ENCODE peak calls at places on chromosome 16, in ten cellular contexts. One of them, this sample, is unnamed.

GRCh38 chr16:10078541-10078949 is 103.7 kb downstream of the GRIN2A start:
- DNase-seq in cerebellum: peak; percentile 18
- DNase-seq in astrocyte of the spinal cord: peak; percentile 20
- DNase-seq in stimulated activated CD8-positive, alpha-beta memory T cell treated with anti-CD3 and anti-CD28 coated beads, Interleukin-7, amount 100 ng/mL, for 48 hours: no peak
- DNase-seq in IMR-90: no peak
- DNase-seq in H7: peak; percentile 49
- DNase-seq in EH: no peak
- DNase-seq in GDM1: no peak
- DNase-seq in pancreas: no peak
- DNase-seq in B cell: no peak
- DNase-seq in this sample: no peak

GRCh38 chr16:49528035-49528434 is 154.4 kb downstream of the C16orf78 start:
- DNase-seq in GDM1: no peak
- DNase-seq in IMR-90: no peak
- DNase-seq in B cell: no peak
- DNase-seq in pancreas: no peak
- DNase-seq in H7: no peak
- DNase-seq in stimulated activated CD8-positive, alpha-beta memory T cell treated with anti-CD3 and anti-CD28 coated beads, Interleukin-7, amount 100 ng/mL, for 48 hours: no peak
- DNase-seq in cerebellum: no peak
- DNase-seq in EH: peak; percentile 30
- DNase-seq in astrocyte of the spinal cord: peak; percentile 48
- DNase-seq in this sample: no peak

GRCh38 chr16:84105948-84106740 is 10.6 kb downstream of the MBTPS1 start:
- DNase-seq in GDM1: no peak
- DNase-seq in IMR-90: no peak
- DNase-seq in astrocyte of the spinal cord: no peak
- DNase-seq in EH: peak; percentile 4
- DNase-seq in pancreas: no peak
- DNase-seq in cerebellum: no peak
- DNase-seq in B cell: no peak
- DNase-seq in H7: no peak
- DNase-seq in stimulated activated CD8-positive, alpha-beta memory T cell treated with anti-CD3 and anti-CD28 coated beads, Interleukin-7, amount 100 ng/mL, for 48 hours: no peak
- DNase-seq in this sample: no peak

GRCh38 chr16:3578121-3578520 is 918 bp upstream of the NLRC3 start:
- DNase-seq in IMR-90: no peak
- DNase-seq in astrocyte of the spinal cord: no peak
- DNase-seq in pancreas: no peak
- DNase-seq in EH: no peak
- DNase-seq in GDM1: no peak
- DNase-seq in stimulated activated CD8-positive, alpha-beta memory T cell treated with anti-CD3 and anti-CD28 coated beads, Interleukin-7, amount 100 ng/mL, for 48 hours: no peak
- DNase-seq in cerebellum: no peak
- DNase-seq in H7: peak; percentile 33
- DNase-seq in B cell: peak; percentile 34
- DNase-seq in this sample: no peak

GRCh38 chr16:71426069-71426879 is 15.6 kb downstream of the TLE7 start:
- DNase-seq in astrocyte of the spinal cord: peak; percentile 76
- DNase-seq in B cell: no peak
- DNase-seq in IMR-90: peak; percentile 90
- DNase-seq in cerebellum: no peak
- DNase-seq in GDM1: no peak
- DNase-seq in stimulated activated CD8-positive, alpha-beta memory T cell treated with anti-CD3 and anti-CD28 coated beads, Interleukin-7, amount 100 ng/mL, for 48 hours: no peak
- DNase-seq in EH: peak; percentile 72
- DNase-seq in H7: peak; percentile 93
- DNase-seq in pancreas: no peak
- DNase-seq in this sample: no peak

GRCh38 chr16:71854369-71854948 is 8.7 kb downstream of the ATXN1L start:
- DNase-seq in cerebellum: no peak
- DNase-seq in stimulated activated CD8-positive, alpha-beta memory T cell treated with anti-CD3 and anti-CD28 coated beads, Interleukin-7, amount 100 ng/mL, for 48 hours: no peak
- DNase-seq in EH: peak; percentile 39
- DNase-seq in IMR-90: no peak
- DNase-seq in pancreas: no peak
- DNase-seq in B cell: no peak
- DNase-seq in H7: no peak
- DNase-seq in astrocyte of the spinal cord: no peak
- DNase-seq in GDM1: no peak
- DNase-seq in this sample: no peak

GRCh38 chr16:11278681-11279628 is 2.2 kb downstream of the PRM1 start:
- DNase-seq in H7: no peak
- DNase-seq in IMR-90: no peak
- DNase-seq in GDM1: no peak
- DNase-seq in astrocyte of the spinal cord: no peak
- DNase-seq in cerebellum: no peak
- DNase-seq in stimulated activated CD8-positive, alpha-beta memory T cell treated with anti-CD3 and anti-CD28 coated beads, Interleukin-7, amount 100 ng/mL, for 48 hours: no peak
- DNase-seq in pancreas: no peak
- DNase-seq in B cell: peak; percentile 45
- DNase-seq in EH: no peak
- DNase-seq in this sample: no peak

GRCh38 chr16:71846443-71846842 is 667 bp downstream of the ATXN1L start:
- DNase-seq in H7: peak; percentile 59
- DNase-seq in stimulated activated CD8-positive, alpha-beta memory T cell treated with anti-CD3 and anti-CD28 coated beads, Interleukin-7, amount 100 ng/mL, for 48 hours: no peak
- DNase-seq in cerebellum: no peak
- DNase-seq in GDM1: no peak
- DNase-seq in EH: peak; percentile 30
- DNase-seq in astrocyte of the spinal cord: peak; percentile 2
- DNase-seq in pancreas: no peak
- DNase-seq in IMR-90: no peak
- DNase-seq in B cell: peak; percentile 29
- DNase-seq in this sample: peak; percentile 39

GRCh38 chr16:14434860-14435259 is 195.2 kb downstream of the PARN start:
- DNase-seq in pancreas: no peak
- DNase-seq in stimulated activated CD8-positive, alpha-beta memory T cell treated with anti-CD3 and anti-CD28 coated beads, Interleukin-7, amount 100 ng/mL, for 48 hours: no peak
- DNase-seq in B cell: no peak
- DNase-seq in GDM1: no peak
- DNase-seq in EH: no peak
- DNase-seq in IMR-90: no peak
- DNase-seq in cerebellum: no peak
- DNase-seq in H7: peak; percentile 19
- DNase-seq in astrocyte of the spinal cord: no peak
- DNase-seq in this sample: no peak

GRCh38 chr16:54175552-54176375 is 110.8 kb downstream of the IRX3 start:
- DNase-seq in H7: no peak
- DNase-seq in EH: peak; percentile 5
- DNase-seq in stimulated activated CD8-positive, alpha-beta memory T cell treated with anti-CD3 and anti-CD28 coated beads, Interleukin-7, amount 100 ng/mL, for 48 hours: no peak
- DNase-seq in GDM1: no peak
- DNase-seq in B cell: no peak
- DNase-seq in pancreas: no peak
- DNase-seq in IMR-90: no peak
- DNase-seq in cerebellum: no peak
- DNase-seq in astrocyte of the spinal cord: no peak
- DNase-seq in this sample: no peak

GRCh38 chr16:86929149-86929871 is 351.0 kb downstream of the FOXL1 start:
- DNase-seq in pancreas: no peak
- DNase-seq in B cell: no peak
- DNase-seq in IMR-90: peak; percentile 93
- DNase-seq in astrocyte of the spinal cord: peak; percentile 77
- DNase-seq in EH: no peak
- DNase-seq in cerebellum: no peak
- DNase-seq in H7: peak; percentile 57
- DNase-seq in stimulated activated CD8-positive, alpha-beta memory T cell treated with anti-CD3 and anti-CD28 coated beads, Interleukin-7, amount 100 ng/mL, for 48 hours: no peak
- DNase-seq in GDM1: no peak
- DNase-seq in this sample: no peak

GRCh38 chr16:89401205-89401604 is 89.2 kb downstream of the ANKRD11 start:
- DNase-seq in astrocyte of the spinal cord: no peak
- DNase-seq in cerebellum: no peak
- DNase-seq in GDM1: no peak
- DNase-seq in stimulated activated CD8-positive, alpha-beta memory T cell treated with anti-CD3 and anti-CD28 coated beads, Interleukin-7, amount 100 ng/mL, for 48 hours: no peak
- DNase-seq in pancreas: no peak
- DNase-seq in EH: no peak
- DNase-seq in IMR-90: no peak
- DNase-seq in B cell: no peak
- DNase-seq in H7: no peak
- DNase-seq in this sample: no peak

GRCh38 chr16:65888201-65888600 is 478.3 kb upstream of the CDH5 start:
- DNase-seq in GDM1: no peak
- DNase-seq in cerebellum: no peak
- DNase-seq in H7: no peak
- DNase-seq in IMR-90: no peak
- DNase-seq in EH: no peak
- DNase-seq in pancreas: no peak
- DNase-seq in B cell: no peak
- DNase-seq in astrocyte of the spinal cord: no peak
- DNase-seq in stimulated activated CD8-positive, alpha-beta memory T cell treated with anti-CD3 and anti-CD28 coated beads, Interleukin-7, amount 100 ng/mL, for 48 hours: no peak
- DNase-seq in this sample: no peak

GRCh38 chr16:23435500-23435899 is 17.5 kb downstream of the COG7 start:
- DNase-seq in IMR-90: peak; percentile 48
- DNase-seq in stimulated activated CD8-positive, alpha-beta memory T cell treated with anti-CD3 and anti-CD28 coated beads, Interleukin-7, amount 100 ng/mL, for 48 hours: no peak
- DNase-seq in EH: peak; percentile 56
- DNase-seq in H7: peak; percentile 80
- DNase-seq in GDM1: peak; percentile 40
- DNase-seq in cerebellum: peak; percentile 47
- DNase-seq in astrocyte of the spinal cord: peak; percentile 64
- DNase-seq in B cell: peak; percentile 74
- DNase-seq in pancreas: peak; percentile 40
- DNase-seq in this sample: peak; percentile 66

GRCh38 chr16:55663770-55664677 is 8.2 kb downstream of the SLC6A2 start:
- DNase-seq in H7: no peak
- DNase-seq in GDM1: no peak
- DNase-seq in IMR-90: no peak
- DNase-seq in pancreas: no peak
- DNase-seq in stimulated activated CD8-positive, alpha-beta memory T cell treated with anti-CD3 and anti-CD28 coated beads, Interleukin-7, amount 100 ng/mL, for 48 hours: no peak
- DNase-seq in B cell: no peak
- DNase-seq in EH: peak; percentile 79
- DNase-seq in cerebellum: no peak
- DNase-seq in astrocyte of the spinal cord: no peak
- DNase-seq in this sample: no peak

GRCh38 chr16:82047374-82047773 is 12.3 kb downstream of the HSD17B2 start:
- DNase-seq in stimulated activated CD8-positive, alpha-beta memory T cell treated with anti-CD3 and anti-CD28 coated beads, Interleukin-7, amount 100 ng/mL, for 48 hours: no peak
- DNase-seq in pancreas: no peak
- DNase-seq in EH: no peak
- DNase-seq in astrocyte of the spinal cord: no peak
- DNase-seq in cerebellum: no peak
- DNase-seq in H7: no peak
- DNase-seq in IMR-90: no peak
- DNase-seq in B cell: no peak
- DNase-seq in GDM1: no peak
- DNase-seq in this sample: no peak

GRCh38 chr16:24906199-24906808 is 60.5 kb downstream of the SLC5A11 start:
- DNase-seq in pancreas: no peak
- DNase-seq in H7: no peak
- DNase-seq in stimulated activated CD8-positive, alpha-beta memory T cell treated with anti-CD3 and anti-CD28 coated beads, Interleukin-7, amount 100 ng/mL, for 48 hours: no peak
- DNase-seq in EH: peak; percentile 41
- DNase-seq in GDM1: no peak
- DNase-seq in astrocyte of the spinal cord: peak; percentile 36
- DNase-seq in B cell: no peak
- DNase-seq in IMR-90: peak; percentile 26
- DNase-seq in cerebellum: no peak
- DNase-seq in this sample: no peak

GRCh38 chr16:10579965-10580918 is at the start of gene EMP2:
- DNase-seq in astrocyte of the spinal cord: peak; percentile 68
- DNase-seq in cerebellum: peak; percentile 37
- DNase-seq in stimulated activated CD8-positive, alpha-beta memory T cell treated with anti-CD3 and anti-CD28 coated beads, Interleukin-7, amount 100 ng/mL, for 48 hours: no peak
- DNase-seq in H7: peak; percentile 98
- DNase-seq in EH: peak; percentile 79
- DNase-seq in IMR-90: peak; percentile 65
- DNase-seq in B cell: peak; percentile 38
- DNase-seq in GDM1: no peak
- DNase-seq in pancreas: peak; percentile 70
- DNase-seq in this sample: peak; percentile 82

GRCh38 chr16:50862818-50863672 is 121.2 kb downstream of the CYLD start:
- DNase-seq in EH: no peak
- DNase-seq in H7: peak; percentile 56
- DNase-seq in astrocyte of the spinal cord: no peak
- DNase-seq in B cell: no peak
- DNase-seq in cerebellum: no peak
- DNase-seq in pancreas: no peak
- DNase-seq in stimulated activated CD8-positive, alpha-beta memory T cell treated with anti-CD3 and anti-CD28 coated beads, Interleukin-7, amount 100 ng/mL, for 48 hours: no peak
- DNase-seq in IMR-90: no peak
- DNase-seq in GDM1: no peak
- DNase-seq in this sample: no peak